ENCODE peak calls at places on chromosome 12, in nine cellular contexts. R, K, F, H, N, B, A, G and O are unnamed samples.
A peak's percentile ranks its signal among the peaks of the same experiment; 100 is the strongest.

GRCh38 chr12:8681129-8681902 is 16.5 kb upstream of the RIMKLB start:
- DNase-seq in R (peak; percentile 43), K (no peak), F (no peak), H (no peak), N (no peak), B (no peak), A (no peak), G (no peak), O (peak; percentile 30)

GRCh38 chr12:93782854-93783253 is 105.7 kb downstream of the CRADD start:
- DNase-seq in R (no peak), K (no peak), F (no peak), H (no peak), N (no peak), B (no peak), A (no peak), G (no peak), O (no peak)

GRCh38 chr12:104632724-104633181 is 176.0 kb downstream of the CHST11 start:
- DNase-seq in R (peak; percentile 67), K (no peak), F (no peak), H (no peak), N (peak; percentile 62), B (no peak), A (no peak), G (no peak), O (no peak)

GRCh38 chr12:130804216-130804615 is 34.8 kb downstream of the STX2 start:
- DNase-seq in R (peak; percentile 26), K (no peak), F (no peak), H (no peak), N (no peak), B (no peak), A (no peak), G (no peak), O (no peak)

GRCh38 chr12:94762259-94762942 is 112.0 kb upstream of the TMCC3 start:
- DNase-seq in R (no peak), K (no peak), F (no peak), H (no peak), N (no peak), B (no peak), A (no peak), G (no peak), O (no peak)

GRCh38 chr12:65568517-65568916 is 255.8 kb upstream of the HMGA2 start:
- DNase-seq in R (peak; percentile 84), K (no peak), F (no peak), H (no peak), N (no peak), B (no peak), A (no peak), G (no peak), O (no peak)

GRCh38 chr12:11460343-11461023 is 65.1 kb upstream of the PRB2 start:
- DNase-seq in R (no peak), K (no peak), F (no peak), H (no peak), N (no peak), B (no peak), A (no peak), G (no peak), O (no peak)

GRCh38 chr12:65122661-65123060 is 1.6 kb upstream of the WIF1 start:
- DNase-seq in R (no peak), K (no peak), F (no peak), H (no peak), N (no peak), B (no peak), A (no peak), G (no peak), O (no peak)

GRCh38 chr12:109222496-109222895 is 86.6 kb downstream of the FOXN4 start:
- DNase-seq in R (no peak), K (no peak), F (no peak), H (no peak), N (no peak), B (no peak), A (peak; percentile 58), G (no peak), O (no peak)

GRCh38 chr12:76268267-76268666 is 79.9 kb downstream of the BBS10 start:
- DNase-seq in R (peak; percentile 55), K (no peak), F (no peak), H (no peak), N (no peak), B (no peak), A (no peak), G (no peak), O (no peak)

GRCh38 chr12:125564753-125565152 is 499.5 kb downstream of the AACS start:
- DNase-seq in R (no peak), K (no peak), F (no peak), H (no peak), N (no peak), B (no peak), A (no peak), G (no peak), O (no peak)

GRCh38 chr12:103864710-103865109 is 23.7 kb upstream of the NT5DC3 start:
- DNase-seq in R (no peak), K (no peak), F (no peak), H (no peak), N (no peak), B (no peak), A (no peak), G (no peak), O (no peak)

DNA sequence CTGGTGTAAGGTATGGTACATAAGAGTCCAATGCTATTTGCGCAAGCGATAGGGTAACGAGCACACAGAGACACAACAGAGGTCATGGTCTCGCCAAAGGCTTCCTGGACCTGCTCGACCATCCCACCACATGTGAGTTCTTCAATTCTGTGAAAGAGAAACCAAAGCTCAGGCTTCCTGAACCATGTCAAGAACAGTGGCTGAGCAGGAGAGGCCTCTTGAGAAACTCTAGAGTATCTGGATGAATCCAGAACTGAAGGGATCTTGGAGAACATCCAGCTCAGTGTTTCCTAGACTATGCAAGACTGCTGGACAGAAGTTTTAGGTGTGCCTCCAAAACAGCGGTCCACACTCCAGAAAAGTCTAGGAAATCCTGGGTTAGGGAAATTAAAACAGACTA is 114.5 kb downstream of the TRAFD1 start:
- DNase-seq in R (no peak), K (no peak), F (no peak), H (no peak), N (no peak), B (no peak), A (no peak), G (no peak), O (no peak)
- H3K36me3 ChIP-seq in R (peaks cover 51% of the 10 kb centered on the region), K (peaks cover 97% of the 10 kb centered on the region), F (peaks cover 13% of the 10 kb centered on the region), H (no peaks in the 10 kb centered on the region), N (no peaks in the 10 kb centered on the region), B (peaks cover 2% of the 10 kb centered on the region), A (peaks cover 68% of the 10 kb centered on the region), G (peaks cover 5% of the 10 kb centered on the region), O (peaks cover 99% of the 10 kb centered on the region)

GRCh38 chr12:57549203-57549908 is 488 bp upstream of the KIF5A start:
- DNase-seq in R (no peak), K (no peak), F (no peak), H (no peak), N (no peak), B (no peak), A (no peak), G (no peak), O (no peak)

GRCh38 chr12:57545809-57546437 is 1.1 kb downstream of the DCTN2 start:
- DNase-seq in R (peak; percentile 12), K (peak; percentile 65), F (no peak), H (peak; percentile 30), N (no peak), B (no peak), A (no peak), G (no peak), O (no peak)

GRCh38 chr12:57547366-57548315 is 649 bp upstream of the DCTN2 start:
- DNase-seq in R (no peak), K (no peak), F (no peak), H (no peak), N (no peak), B (no peak), A (no peak), G (no peak), O (no peak)

GRCh38 chr12:57548488-57548887 is 1.4 kb upstream of the KIF5A start:
- DNase-seq in R (no peak), K (no peak), F (no peak), H (no peak), N (no peak), B (no peak), A (no peak), G (no peak), O (no peak)

DNA sequence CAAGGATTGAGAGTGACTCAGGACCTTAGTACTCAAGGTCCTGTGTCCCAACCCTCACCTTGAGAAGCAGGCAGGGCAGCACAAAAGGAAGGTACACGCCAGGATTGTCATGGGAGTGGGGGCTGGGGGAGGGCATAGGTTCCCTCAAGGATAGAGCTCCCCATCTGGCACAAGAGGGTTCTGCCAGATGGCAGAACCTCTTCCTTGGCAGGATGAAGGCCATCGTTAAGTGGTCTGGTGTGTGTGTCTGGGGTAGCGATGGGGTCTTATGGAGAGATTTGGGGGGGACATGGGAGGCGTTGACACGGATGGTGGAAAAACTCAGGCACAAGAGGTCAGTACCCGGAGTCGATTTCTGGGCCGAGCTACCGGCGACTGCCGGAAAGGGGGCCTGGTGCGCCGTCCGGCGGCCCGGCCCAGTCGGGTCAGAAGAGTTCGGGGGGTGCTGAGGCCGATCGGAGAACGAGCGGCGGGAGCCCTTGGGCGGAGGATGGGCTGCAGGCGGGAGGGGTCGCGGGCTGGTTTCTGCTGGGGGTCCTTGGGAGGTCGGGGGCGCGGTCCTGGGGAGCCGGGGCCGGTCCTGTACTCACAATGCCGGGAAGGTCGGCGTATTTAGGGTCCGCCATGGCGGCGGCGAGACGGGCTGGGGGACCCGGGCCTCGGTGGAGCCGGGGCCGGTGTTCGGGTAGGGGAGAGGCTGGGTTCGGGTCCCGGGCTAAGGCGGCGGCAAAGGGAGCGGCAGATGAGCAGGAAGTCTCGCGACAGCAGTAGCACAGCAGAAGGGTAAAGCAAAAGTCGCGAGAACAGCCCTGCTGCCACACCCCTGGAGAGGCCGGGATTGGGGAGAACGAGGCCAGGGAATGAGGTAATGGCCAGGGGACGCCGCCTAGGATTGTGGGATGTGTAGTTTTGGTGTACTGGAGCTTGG is at the start of gene DCTN2:
- DNase-seq in R (peak; percentile 96), K (peak; percentile 94), F (peak; percentile 94), H (peak; percentile 97), N (peak; percentile 96), B (peak; percentile 94), A (peak; percentile 97), G (peak; percentile 96), O (peak; percentile 98)
- TF ChIP-seq POLR2A in R (peak; percentile 52), K (peak; percentile 60), F (peak; percentile 14), H (peak; percentile 65), N (no peak), B (peak; percentile 55), A (no peak), G (peak; percentile 48), O (no peak)

GRCh38 chr12:49298160-49298559 is 3.2 kb downstream of the PRPH start:
- DNase-seq in R (no peak), K (no peak), F (no peak), H (peak; percentile 18), N (no peak), B (no peak), A (peak; percentile 53), G (no peak), O (no peak)
- TF ChIP-seq CTCF in R (peak; percentile 10), K (no peak), F (no peak), H (peak; percentile 12), N (no peak), B (no peak), A (no peak), G (no peak), O (no peak)

DNA sequence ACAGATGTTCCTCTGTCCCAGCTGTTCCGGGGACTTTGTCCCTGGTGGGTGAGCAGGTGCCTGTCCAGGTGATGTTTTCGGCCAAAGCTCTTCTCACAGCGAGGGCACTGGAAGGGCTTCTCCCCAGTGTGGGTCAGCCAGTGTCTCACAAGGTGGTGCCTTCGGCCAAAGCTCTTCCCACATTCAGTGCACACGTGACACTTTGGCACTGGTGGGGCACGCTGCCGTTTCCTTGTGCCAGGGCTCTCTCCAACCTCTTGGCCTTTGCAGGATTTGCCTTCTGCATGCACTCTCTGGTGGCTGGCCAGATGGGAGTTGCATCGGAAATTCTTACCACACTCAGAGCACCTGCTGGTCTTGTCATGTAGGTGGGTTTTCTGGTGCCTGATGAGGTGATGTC is 7.7 kb downstream of the ZNF641 start:
- DNase-seq in R (no peak), K (no peak), F (no peak), H (no peak), N (no peak), B (no peak), A (no peak), G (no peak), O (no peak)
- H3K36me3 ChIP-seq in R (peaks cover 16% of the 10 kb centered on the region), K (peaks cover 58% of the 10 kb centered on the region), F (no peaks in the 10 kb centered on the region), H (no peaks in the 10 kb centered on the region), N (no peaks in the 10 kb centered on the region), B (no peaks in the 10 kb centered on the region), A (peaks cover 66% of the 10 kb centered on the region), G (no peaks in the 10 kb centered on the region), O (peaks cover 85% of the 10 kb centered on the region)